ENCODE peak calls at places on chromosome 16, in six cellular contexts. One of them, this sample, is unnamed.

GRCh38 chr16:87860553-87861299 is 8.6 kb downstream of the SLC7A5 start:
- DNase-seq in endothelial cell: no peak
- DNase-seq in heart right ventricle: no peak
- DNase-seq in Daoy: peak
- DNase-seq in activated CD4-positive, alpha-beta T cell treated with anti-CD3 and anti-CD28 coated beads for 24 hours: no peak
- DNase-seq in astrocyte of the spinal cord: peak
- DNase-seq in this sample: peak

GRCh38 chr16:27240948-27241531 is 27.5 kb downstream of the NSMCE1 start:
- DNase-seq in endothelial cell: no peak
- DNase-seq in heart right ventricle: no peak
- DNase-seq in Daoy: no peak
- DNase-seq in activated CD4-positive, alpha-beta T cell treated with anti-CD3 and anti-CD28 coated beads for 24 hours: no peak
- DNase-seq in astrocyte of the spinal cord: peak
- DNase-seq in this sample: peak

GRCh38 chr16:77834600-77834963 is 46.2 kb downstream of the VAT1L start:
- DNase-seq in endothelial cell: no peak
- DNase-seq in heart right ventricle: no peak
- DNase-seq in Daoy: peak
- DNase-seq in activated CD4-positive, alpha-beta T cell treated with anti-CD3 and anti-CD28 coated beads for 24 hours: no peak
- DNase-seq in astrocyte of the spinal cord: peak
- DNase-seq in this sample: peak

GRCh38 chr16:80938035-80938927 is 68.4 kb downstream of the CMC2 start:
- DNase-seq in endothelial cell: no peak
- DNase-seq in heart right ventricle: no peak
- DNase-seq in Daoy: peak
- DNase-seq in activated CD4-positive, alpha-beta T cell treated with anti-CD3 and anti-CD28 coated beads for 24 hours: no peak
- DNase-seq in astrocyte of the spinal cord: peak
- DNase-seq in this sample: peak

GRCh38 chr16:966505-966904 is 4.3 kb downstream of the LMF1 start:
- DNase-seq in endothelial cell: no peak
- DNase-seq in heart right ventricle: no peak
- DNase-seq in Daoy: no peak
- DNase-seq in activated CD4-positive, alpha-beta T cell treated with anti-CD3 and anti-CD28 coated beads for 24 hours: no peak
- DNase-seq in astrocyte of the spinal cord: no peak
- DNase-seq in this sample: no peak

GRCh38 chr16:30491744-30492308 is 19.3 kb downstream of the ITGAL start:
- DNase-seq in endothelial cell: no peak
- DNase-seq in heart right ventricle: no peak
- DNase-seq in Daoy: peak
- DNase-seq in activated CD4-positive, alpha-beta T cell treated with anti-CD3 and anti-CD28 coated beads for 24 hours: no peak
- DNase-seq in astrocyte of the spinal cord: peak
- DNase-seq in this sample: peak

GRCh38 chr16:9159839-9160550 is 68.6 kb downstream of the HAPSTR1 start:
- DNase-seq in endothelial cell: peak
- DNase-seq in heart right ventricle: no peak
- DNase-seq in Daoy: peak
- DNase-seq in activated CD4-positive, alpha-beta T cell treated with anti-CD3 and anti-CD28 coated beads for 24 hours: peak
- DNase-seq in astrocyte of the spinal cord: peak
- DNase-seq in this sample: peak

GRCh38 chr16:83701494-83701893 is 106.3 kb upstream of the HSBP1 start:
- DNase-seq in endothelial cell: peak
- DNase-seq in heart right ventricle: peak
- DNase-seq in Daoy: peak
- DNase-seq in activated CD4-positive, alpha-beta T cell treated with anti-CD3 and anti-CD28 coated beads for 24 hours: no peak
- DNase-seq in astrocyte of the spinal cord: peak
- DNase-seq in this sample: no peak

GRCh38 chr16:81902025-81902424 is 109.2 kb downstream of the SDR42E1 start:
- DNase-seq in endothelial cell: no peak
- DNase-seq in heart right ventricle: no peak
- DNase-seq in Daoy: no peak
- DNase-seq in activated CD4-positive, alpha-beta T cell treated with anti-CD3 and anti-CD28 coated beads for 24 hours: no peak
- DNase-seq in astrocyte of the spinal cord: peak
- DNase-seq in this sample: no peak

GRCh38 chr16:3256876-3257465 is 538 bp upstream of the MEFV start:
- DNase-seq in endothelial cell: no peak
- DNase-seq in heart right ventricle: no peak
- DNase-seq in Daoy: peak
- DNase-seq in activated CD4-positive, alpha-beta T cell treated with anti-CD3 and anti-CD28 coated beads for 24 hours: no peak
- DNase-seq in astrocyte of the spinal cord: peak
- DNase-seq in this sample: no peak

GRCh38 chr16:57071840-57072541 is 20.4 kb upstream of the CPNE2 start:
- DNase-seq in endothelial cell: no peak
- DNase-seq in heart right ventricle: no peak
- DNase-seq in Daoy: peak
- DNase-seq in activated CD4-positive, alpha-beta T cell treated with anti-CD3 and anti-CD28 coated beads for 24 hours: no peak
- DNase-seq in astrocyte of the spinal cord: peak
- DNase-seq in this sample: no peak

GRCh38 chr16:4415538-4416199 is 727 bp downstream of the CORO7 start:
- DNase-seq in endothelial cell: peak
- DNase-seq in heart right ventricle: peak
- DNase-seq in Daoy: peak
- DNase-seq in activated CD4-positive, alpha-beta T cell treated with anti-CD3 and anti-CD28 coated beads for 24 hours: peak
- DNase-seq in astrocyte of the spinal cord: no peak
- DNase-seq in this sample: no peak

GRCh38 chr16:75424096-75424762 is 9.1 kb downstream of the CFDP1 start:
- DNase-seq in endothelial cell: no peak
- DNase-seq in heart right ventricle: no peak
- DNase-seq in Daoy: no peak
- DNase-seq in activated CD4-positive, alpha-beta T cell treated with anti-CD3 and anti-CD28 coated beads for 24 hours: no peak
- DNase-seq in astrocyte of the spinal cord: no peak
- DNase-seq in this sample: no peak

GRCh38 chr16:14602443-14602963 is 27.6 kb downstream of the PARN start:
- DNase-seq in endothelial cell: no peak
- DNase-seq in heart right ventricle: no peak
- DNase-seq in Daoy: no peak
- DNase-seq in activated CD4-positive, alpha-beta T cell treated with anti-CD3 and anti-CD28 coated beads for 24 hours: no peak
- DNase-seq in astrocyte of the spinal cord: no peak
- DNase-seq in this sample: no peak

GRCh38 chr16:75296606-75297005 is 45.2 kb upstream of the BCAR1 start:
- DNase-seq in endothelial cell: no peak
- DNase-seq in heart right ventricle: peak
- DNase-seq in Daoy: no peak
- DNase-seq in activated CD4-positive, alpha-beta T cell treated with anti-CD3 and anti-CD28 coated beads for 24 hours: no peak
- DNase-seq in astrocyte of the spinal cord: peak
- DNase-seq in this sample: no peak

GRCh38 chr16:17159616-17160015 is 311.1 kb downstream of the XYLT1 start:
- DNase-seq in endothelial cell: no peak
- DNase-seq in heart right ventricle: no peak
- DNase-seq in Daoy: no peak
- DNase-seq in activated CD4-positive, alpha-beta T cell treated with anti-CD3 and anti-CD28 coated beads for 24 hours: no peak
- DNase-seq in astrocyte of the spinal cord: no peak
- DNase-seq in this sample: no peak

GRCh38 chr16:27824786-27825185 is 238.7 kb downstream of the GSG1L start:
- DNase-seq in endothelial cell: no peak
- DNase-seq in heart right ventricle: no peak
- DNase-seq in Daoy: no peak
- DNase-seq in activated CD4-positive, alpha-beta T cell treated with anti-CD3 and anti-CD28 coated beads for 24 hours: no peak
- DNase-seq in astrocyte of the spinal cord: no peak
- DNase-seq in this sample: no peak

GRCh38 chr16:85987750-85988078 is 88.8 kb downstream of the IRF8 start:
- DNase-seq in endothelial cell: no peak
- DNase-seq in heart right ventricle: no peak
- DNase-seq in Daoy: no peak
- DNase-seq in activated CD4-positive, alpha-beta T cell treated with anti-CD3 and anti-CD28 coated beads for 24 hours: no peak
- DNase-seq in astrocyte of the spinal cord: no peak
- DNase-seq in this sample: no peak

This sample was measured in skeletal muscle cell.